ENCODE peak calls at places on chromosomes 2 and 18, in four cellular contexts. One of them, this sample, is unnamed.

GRCh38 chr2:46134531-46135229 is 162.5 kb upstream of the EPAS1 start:
- DNase-seq in endothelial cell: no peak
- DNase-seq in neural crest cell: no peak
- DNase-seq in fibroblast of mammary gland: peak
- DNase-seq in this sample: peak

GRCh38 chr18:54983041-54983686 is 23.9 kb upstream of the CCDC68 start:
- DNase-seq in neural crest cell: no peak
- DNase-seq in fibroblast of mammary gland: peak
- DNase-seq in endothelial cell: no peak
- DNase-seq in this sample: peak

GRCh38 chr2:206799083-206799482 is 33.7 kb downstream of the FASTKD2 start:
- DNase-seq in fibroblast of mammary gland: peak
- DNase-seq in endothelial cell: no peak
- DNase-seq in neural crest cell: no peak
- DNase-seq in this sample: no peak

GRCh38 chr2:118122768-118123335 is 34.6 kb downstream of the INSIG2 start:
- DNase-seq in fibroblast of mammary gland: peak
- DNase-seq in neural crest cell: no peak
- DNase-seq in endothelial cell: no peak
- DNase-seq in this sample: no peak

GRCh38 chr2:176961759-176962158 is 250.8 kb upstream of the HNRNPA3 start:
- DNase-seq in fibroblast of mammary gland: no peak
- DNase-seq in endothelial cell: no peak
- DNase-seq in neural crest cell: no peak
- DNase-seq in this sample: no peak

GRCh38 chr2:119702918-119703401 is 24.0 kb downstream of the TMEM177 start:
- DNase-seq in endothelial cell: peak
- DNase-seq in fibroblast of mammary gland: peak
- DNase-seq in neural crest cell: peak
- DNase-seq in this sample: peak

GRCh38 chr2:85865539-85866164 is 23.1 kb downstream of the ST3GAL5 start:
- DNase-seq in endothelial cell: no peak
- DNase-seq in neural crest cell: no peak
- DNase-seq in fibroblast of mammary gland: no peak
- DNase-seq in this sample: no peak

GRCh38 chr2:31736695-31737454 is 156.1 kb upstream of the SRD5A2 start:
- DNase-seq in neural crest cell: no peak
- DNase-seq in fibroblast of mammary gland: no peak
- DNase-seq in endothelial cell: no peak
- DNase-seq in this sample: no peak

GRCh38 chr2:107108556-107108955 is 222.6 kb upstream of the ST6GAL2 start:
- DNase-seq in neural crest cell: no peak
- DNase-seq in fibroblast of mammary gland: peak
- DNase-seq in endothelial cell: no peak
- DNase-seq in this sample: no peak

GRCh38 chr2:150532883-150533282 is 45.4 kb upstream of the RND3 start:
- DNase-seq in neural crest cell: no peak
- DNase-seq in fibroblast of mammary gland: peak
- DNase-seq in endothelial cell: no peak
- DNase-seq in this sample: no peak

GRCh38 chr2:208062113-208062512 is 36.8 kb upstream of the PLEKHM3 start:
- DNase-seq in endothelial cell: peak
- DNase-seq in neural crest cell: no peak
- DNase-seq in fibroblast of mammary gland: peak
- DNase-seq in this sample: no peak

GRCh38 chr18:50034029-50034428 is 160.9 kb downstream of the MYO5B start:
- DNase-seq in endothelial cell: no peak
- DNase-seq in fibroblast of mammary gland: no peak
- DNase-seq in neural crest cell: no peak
- DNase-seq in this sample: no peak

GRCh38 chr2:134718956-134719814 is at the start of gene TMEM163:
- DNase-seq in neural crest cell: peak
- DNase-seq in endothelial cell: peak
- DNase-seq in fibroblast of mammary gland: no peak
- DNase-seq in this sample: no peak

GRCh38 chr2:223993634-223994232 is 36.5 kb downstream of the MRPL44 start:
- DNase-seq in fibroblast of mammary gland: peak
- DNase-seq in endothelial cell: peak
- DNase-seq in neural crest cell: peak
- DNase-seq in this sample: peak

GRCh38 chr2:216761119-216761518 is 65.8 kb upstream of the IGFBP5 start:
- DNase-seq in endothelial cell: no peak
- DNase-seq in neural crest cell: no peak
- DNase-seq in fibroblast of mammary gland: no peak
- DNase-seq in this sample: no peak

GRCh38 chr18:2629003-2629402 is 26.5 kb upstream of the SMCHD1 start:
- DNase-seq in neural crest cell: no peak
- DNase-seq in fibroblast of mammary gland: no peak
- DNase-seq in endothelial cell: no peak
- DNase-seq in this sample: no peak

GRCh38 chr2:231387904-231388724 is 7.4 kb upstream of the B3GNT7 start:
- DNase-seq in neural crest cell: peak
- DNase-seq in fibroblast of mammary gland: peak
- DNase-seq in endothelial cell: no peak
- DNase-seq in this sample: no peak

GRCh38 chr2:173884403-173884802 is 80.8 kb downstream of the SP3 start:
- DNase-seq in neural crest cell: no peak
- DNase-seq in endothelial cell: peak
- DNase-seq in fibroblast of mammary gland: peak
- DNase-seq in this sample: peak

GRCh38 chr2:224360801-224361251 is 41.1 kb downstream of the FAM124B start:
- DNase-seq in fibroblast of mammary gland: no peak
- DNase-seq in endothelial cell: no peak
- DNase-seq in neural crest cell: no peak
- DNase-seq in this sample: peak

GRCh38 chr2:133841905-133842304 is 273.6 kb upstream of the NCKAP5 start:
- DNase-seq in fibroblast of mammary gland: peak
- DNase-seq in endothelial cell: no peak
- DNase-seq in neural crest cell: no peak
- DNase-seq in this sample: peak

GRCh38 chr2:64975232-64975791 is 13.9 kb upstream of the SLC1A4 start:
- DNase-seq in endothelial cell: no peak
- DNase-seq in neural crest cell: no peak
- DNase-seq in fibroblast of mammary gland: peak
- DNase-seq in this sample: peak

GRCh38 chr2:109421101-109421500 is 192.7 kb downstream of the SEPTIN10 start:
- DNase-seq in fibroblast of mammary gland: no peak
- DNase-seq in neural crest cell: no peak
- DNase-seq in endothelial cell: no peak
- DNase-seq in this sample: no peak

GRCh38 chr2:239482801-239483712 is 82.2 kb upstream of the HDAC4 start:
- DNase-seq in endothelial cell: no peak
- DNase-seq in fibroblast of mammary gland: no peak
- DNase-seq in neural crest cell: no peak
- DNase-seq in this sample: peak

GRCh38 chr2:219296142-219296541 is 13.1 kb downstream of the PTPRN start:
- DNase-seq in endothelial cell: no peak
- DNase-seq in neural crest cell: no peak
- DNase-seq in fibroblast of mammary gland: no peak
- DNase-seq in this sample: no peak

GRCh38 chr2:191343796-191344338 is 98.7 kb downstream of the MYO1B start:
- DNase-seq in fibroblast of mammary gland: no peak
- DNase-seq in neural crest cell: no peak
- DNase-seq in endothelial cell: no peak
- DNase-seq in this sample: no peak

GRCh38 chr2:17136895-17137294 is 381.3 kb downstream of the RAD51AP2 start:
- DNase-seq in neural crest cell: no peak
- DNase-seq in endothelial cell: no peak
- DNase-seq in fibroblast of mammary gland: no peak
- DNase-seq in this sample: no peak

GRCh38 chr2:177998006-177998405 is 74.6 kb downstream of the PDE11A start:
- DNase-seq in fibroblast of mammary gland: peak
- DNase-seq in endothelial cell: no peak
- DNase-seq in neural crest cell: no peak
- DNase-seq in this sample: no peak

GRCh38 chr2:103960126-103960508 is 893.8 kb upstream of the POU3F3 start:
- DNase-seq in neural crest cell: no peak
- DNase-seq in fibroblast of mammary gland: no peak
- DNase-seq in endothelial cell: no peak
- DNase-seq in this sample: no peak

GRCh38 chr2:1945837-1946236 is 201.5 kb upstream of the PXDN start:
- DNase-seq in fibroblast of mammary gland: no peak
- DNase-seq in neural crest cell: no peak
- DNase-seq in endothelial cell: no peak
- DNase-seq in this sample: no peak

GRCh38 chr2:214075446-214075845 is 335.4 kb upstream of the VWC2L start:
- DNase-seq in endothelial cell: no peak
- DNase-seq in fibroblast of mammary gland: no peak
- DNase-seq in neural crest cell: no peak
- DNase-seq in this sample: no peak

GRCh38 chr2:60094450-60094929 is 459.0 kb downstream of the BCL11A start:
- DNase-seq in neural crest cell: no peak
- DNase-seq in fibroblast of mammary gland: no peak
- DNase-seq in endothelial cell: no peak
- DNase-seq in this sample: no peak

GRCh38 chr2:36173760-36174362 is 181.7 kb upstream of the CRIM1 start:
- DNase-seq in endothelial cell: no peak
- DNase-seq in neural crest cell: no peak
- DNase-seq in fibroblast of mammary gland: no peak
- DNase-seq in this sample: no peak

GRCh38 chr2:241482556-241482955 is 25.8 kb downstream of the STK25 start:
- DNase-seq in neural crest cell: no peak
- DNase-seq in fibroblast of mammary gland: no peak
- DNase-seq in endothelial cell: no peak
- DNase-seq in this sample: no peak

GRCh38 chr2:18387479-18388206 is 172.8 kb downstream of the RDH14 start:
- DNase-seq in fibroblast of mammary gland: peak
- DNase-seq in neural crest cell: peak
- DNase-seq in endothelial cell: peak
- DNase-seq in this sample: peak

GRCh38 chr18:59517446-59518171 is 158.5 kb upstream of the LMAN1 start:
- DNase-seq in neural crest cell: peak
- DNase-seq in endothelial cell: peak
- DNase-seq in fibroblast of mammary gland: peak
- DNase-seq in this sample: peak

GRCh38 chr2:237407734-237408133 is 6.2 kb downstream of the COL6A3 start:
- DNase-seq in fibroblast of mammary gland: peak
- DNase-seq in endothelial cell: no peak
- DNase-seq in neural crest cell: no peak
- DNase-seq in this sample: no peak

DNA sequence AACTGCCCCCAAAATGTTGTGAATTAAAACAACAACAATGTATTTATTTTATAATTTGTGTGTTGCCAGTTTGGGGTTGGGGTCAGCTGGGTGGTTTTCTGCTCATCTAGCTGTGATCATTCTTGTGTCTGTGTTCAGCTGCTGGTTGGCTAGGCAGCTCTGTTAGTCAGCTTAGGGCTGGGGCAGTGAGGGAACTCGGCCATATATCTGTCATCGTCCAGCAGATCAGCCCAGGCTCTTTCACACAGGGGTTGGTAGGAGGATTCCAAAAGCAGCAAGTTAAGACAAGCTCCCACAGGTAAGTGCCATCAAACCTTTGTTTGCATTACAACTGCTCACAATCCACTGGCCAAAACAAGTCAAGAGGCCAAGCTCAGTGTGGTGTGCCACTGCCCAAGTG is 121.5 kb downstream of the LPIN1 start:
- DNase-seq in fibroblast of mammary gland: no peak
- DNase-seq in neural crest cell: no peak
- DNase-seq in endothelial cell: no peak
- DNase-seq in this sample: peak
- TF ChIP-seq CTCF in fibroblast of mammary gland: no peak
- TF ChIP-seq CTCF in neural crest cell: no peak
- TF ChIP-seq CTCF in endothelial cell: no peak
- TF ChIP-seq CTCF in this sample: no peak

GRCh38 chr2:58680938-58681337 is 439.8 kb upstream of the FANCL start:
- DNase-seq in fibroblast of mammary gland: peak
- DNase-seq in neural crest cell: no peak
- DNase-seq in endothelial cell: no peak
- DNase-seq in this sample: peak
- TF ChIP-seq CTCF in fibroblast of mammary gland: no peak
- TF ChIP-seq CTCF in neural crest cell: no peak
- TF ChIP-seq CTCF in endothelial cell: peak
- TF ChIP-seq CTCF in this sample: peak

DNA sequence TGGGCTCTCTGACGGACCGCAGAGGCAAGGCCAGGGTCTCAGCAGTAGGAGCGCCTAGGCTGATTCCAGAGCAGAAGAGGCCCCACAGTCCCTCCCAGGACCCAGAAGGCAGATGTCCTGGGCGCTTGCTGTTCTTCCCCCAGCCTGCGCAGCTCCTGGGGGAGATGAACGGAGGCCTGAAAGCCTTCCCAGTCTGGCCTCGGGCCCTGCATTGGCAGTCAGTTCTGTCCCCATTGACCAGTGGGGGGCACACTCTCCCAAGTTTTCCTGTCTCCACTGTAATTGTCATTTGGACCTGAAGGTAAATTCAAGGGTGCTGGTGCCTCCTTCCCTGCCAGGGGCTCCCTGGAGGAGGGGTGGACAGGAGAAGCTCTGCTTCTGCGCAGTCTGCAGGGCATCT is 345.7 kb downstream of the CYP26B1 start:
- DNase-seq in fibroblast of mammary gland: peak
- DNase-seq in endothelial cell: peak
- DNase-seq in neural crest cell: peak
- DNase-seq in this sample: no peak
- TF ChIP-seq CTCF in fibroblast of mammary gland: peak
- TF ChIP-seq CTCF in endothelial cell: peak
- TF ChIP-seq CTCF in neural crest cell: peak
- TF ChIP-seq CTCF in this sample: no peak

GRCh38 chr2:158969162-158969716 is 799 bp downstream of the TANC1 start:
- DNase-seq in endothelial cell: no peak
- DNase-seq in fibroblast of mammary gland: no peak
- DNase-seq in neural crest cell: no peak
- DNase-seq in this sample: no peak

GRCh38 chr2:158969717-158970521 is 1.5 kb downstream of the TANC1 start:
- DNase-seq in endothelial cell: peak
- DNase-seq in fibroblast of mammary gland: peak
- DNase-seq in neural crest cell: peak
- DNase-seq in this sample: no peak

GRCh38 chr2:158967731-158968395 is 577 bp upstream of the TANC1 start:
- DNase-seq in fibroblast of mammary gland: peak
- DNase-seq in endothelial cell: peak
- DNase-seq in neural crest cell: peak
- DNase-seq in this sample: no peak

GRCh38 chr2:158967114-158967730 is 1.2 kb upstream of the TANC1 start:
- DNase-seq in fibroblast of mammary gland: no peak
- DNase-seq in neural crest cell: no peak
- DNase-seq in endothelial cell: peak
- DNase-seq in this sample: no peak

GRCh38 chr2:158968396-158969161 is at the start of gene TANC1:
- DNase-seq in fibroblast of mammary gland: peak
- DNase-seq in neural crest cell: peak
- DNase-seq in endothelial cell: peak
- DNase-seq in this sample: peak
- TF ChIP-seq CTCF in fibroblast of mammary gland: no peak
- TF ChIP-seq CTCF in neural crest cell: no peak
- TF ChIP-seq CTCF in endothelial cell: no peak
- TF ChIP-seq CTCF in this sample: no peak

GRCh38 chr2:74119324-74119723 is 28.4 kb downstream of the BOLA3 start:
- DNase-seq in endothelial cell: no peak
- DNase-seq in fibroblast of mammary gland: peak
- DNase-seq in neural crest cell: no peak
- DNase-seq in this sample: no peak
- TF ChIP-seq CTCF in endothelial cell: no peak
- TF ChIP-seq CTCF in fibroblast of mammary gland: peak
- TF ChIP-seq CTCF in neural crest cell: no peak
- TF ChIP-seq CTCF in this sample: no peak